ENCODE peak calls at places on chromosomes 5 and 9, in seven cellular contexts. R, Q, V, F, D, N and G are unnamed samples. For H3K9me3 and H3K4me1, the result is how much of the 10 kb centered on the place peaks cover.

GRCh38 chr9:134170525-134171315 is 6.4 kb upstream of the RNU6ATAC start:
- DNase-seq in N (no peak), F (no peak), V (no peak), Q (no peak), R (no peak), D (no peak), G (no peak)

GRCh38 chr9:109604788-109605187 is 106.7 kb upstream of the PTPN3 start:
- DNase-seq in N (no peak), D (no peak), F (no peak), Q (no peak), R (no peak), V (no peak), G (no peak)

GRCh38 chr5:127410906-127411780 is 106.3 kb upstream of the PRRC1 start:
- DNase-seq in R (no peak), D (no peak), V (no peak), Q (no peak), F (no peak), N (no peak), G (no peak)

GRCh38 chr9:79120533-79121315 is 451.0 kb upstream of the TLE4 start:
- DNase-seq in F (no peak), N (no peak), D (no peak), R (no peak), V (no peak), Q (no peak), G (no peak)

GRCh38 chr5:140321796-140322195 is 18.9 kb upstream of the PFDN1 start:
- DNase-seq in N (no peak), D (no peak), F (no peak), R (no peak), V (peak), Q (no peak), G (no peak)

GRCh38 chr9:126155756-126156664 is 170.6 kb upstream of the MVB12B start:
- DNase-seq in V (no peak), N (no peak), D (no peak), F (no peak), R (no peak), Q (no peak), G (peak)

GRCh38 chr5:88063813-88064212 is 204.8 kb downstream of the TMEM161B start:
- DNase-seq in N (no peak), D (no peak), R (no peak), V (no peak), Q (no peak), F (no peak), G (no peak)

GRCh38 chr9:121837113-121838010 is 185.9 kb downstream of the DAB2IP start:
- DNase-seq in Q (no peak), N (no peak), D (no peak), V (no peak), F (peak), R (no peak), G (peak)

GRCh38 chr5:157359350-157359910 is 93.5 kb downstream of the CYFIP2 start:
- DNase-seq in F (no peak), R (no peak), Q (no peak), N (no peak), V (no peak), D (peak), G (no peak)

GRCh38 chr9:114082017-114082735 is 4.1 kb upstream of the AMBP start:
- DNase-seq in Q (peak), D (peak), V (peak), F (peak), R (peak), N (peak), G (peak)
- TF ChIP-seq EP300 in Q (no peak), D (no peak), V (no peak), F (no peak), R (no peak), N (no peak), G (no peak)

GRCh38 chr5:143372187-143372829 is 31.2 kb downstream of the NR3C1 start:
- DNase-seq in F (no peak), N (no peak), R (no peak), Q (no peak), V (no peak), D (no peak), G (no peak)

GRCh38 chr5:143374496-143375217 is 28.8 kb downstream of the NR3C1 start:
- DNase-seq in F (no peak), D (no peak), N (no peak), R (no peak), V (no peak), Q (no peak), G (no peak)

GRCh38 chr5:143376195-143376772 is 27.2 kb downstream of the NR3C1 start:
- DNase-seq in V (no peak), F (no peak), R (no peak), Q (no peak), N (no peak), D (no peak), G (no peak)

GRCh38 chr5:143370440-143370839 is 33.0 kb downstream of the NR3C1 start:
- DNase-seq in D (no peak), F (no peak), N (no peak), Q (no peak), V (no peak), R (no peak), G (no peak)
- H3K9me3 ChIP-seq in D (under half), F (under half), N (under half), Q (under half), V (under half), R (under half), G (under half)

GRCh38 chr5:170360712-170361501 is 28.3 kb downstream of the KCNMB1 start:
- DNase-seq in D (no peak), V (no peak), F (no peak), R (no peak), Q (no peak), N (no peak), G (no peak)
- H3K4me1 ChIP-seq in D (under half), V (under half), F (under half), R (under half), Q (under half), N (under half), G (under half)

DNA sequence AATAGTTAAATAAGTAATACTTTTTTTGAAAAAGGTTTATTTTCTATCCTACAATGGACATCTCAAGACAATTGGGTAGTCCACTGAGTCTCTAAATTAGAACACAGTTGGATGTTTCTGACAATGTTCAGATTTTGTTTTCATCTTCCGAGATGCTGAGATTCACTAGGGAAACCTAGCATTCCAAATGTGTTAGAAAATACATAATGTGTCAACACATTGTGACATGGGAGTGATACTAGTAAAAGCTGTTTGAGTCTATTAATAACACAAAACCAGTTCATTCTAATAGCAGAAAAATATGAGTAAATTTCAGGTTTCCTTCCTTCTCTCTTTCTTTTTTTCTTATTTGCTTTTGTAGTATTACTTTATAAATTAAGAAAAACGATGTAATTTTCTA is 68.2 kb upstream of the CDH10 start:
- DNase-seq in Q (no peak), D (no peak), V (no peak), R (no peak), F (no peak), N (no peak), G (no peak)
- TF ChIP-seq EP300 in Q (no peak), D (no peak), V (no peak), R (no peak), F (no peak), N (no peak), G (no peak)

DNA sequence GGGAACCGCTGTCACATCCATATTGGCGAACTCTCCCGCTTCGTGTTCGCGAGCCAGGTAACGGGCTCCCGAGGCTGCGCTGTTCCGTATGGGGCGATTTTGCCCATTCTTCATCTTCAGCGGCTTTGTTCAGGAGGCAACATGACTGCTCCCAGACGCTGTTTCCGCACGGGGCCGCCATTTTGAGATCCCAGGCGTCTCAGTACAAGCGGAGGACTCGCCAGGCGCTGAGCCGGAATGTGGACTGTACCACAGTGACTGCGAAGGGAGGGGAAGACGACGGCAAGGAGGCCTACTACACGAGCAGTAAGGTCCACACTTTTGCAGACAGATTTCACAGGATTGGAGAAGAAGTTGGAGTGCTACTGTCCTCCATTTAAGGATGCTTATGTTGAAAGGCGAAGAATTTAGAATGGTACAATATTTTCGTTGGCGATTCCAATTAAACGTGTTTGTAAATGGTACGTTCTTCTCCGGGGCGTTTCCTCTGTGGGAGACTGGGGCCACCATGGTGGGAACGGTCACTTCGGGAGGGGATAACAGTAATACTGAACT is 41.6 kb upstream of the ZNF300 start:
- DNase-seq in R (no peak), Q (peak), N (peak), V (peak), F (peak), D (peak), G (peak)
- H3K9me3 ChIP-seq in R (under half), Q (under half), N (under half), V (half or more), F (under half), D (under half), G (under half)

GRCh38 chr5:73027816-73028215 is 72.0 kb downstream of the FCHO2 start:
- DNase-seq in V (no peak), D (no peak), Q (no peak), R (no peak), F (no peak), N (no peak), G (no peak)
- H3K4me1 ChIP-seq in V (under half), D (under half), Q (under half), R (under half), F (under half), N (under half), G (under half)

GRCh38 chr5:32302822-32303754 is 9.7 kb downstream of the MTMR12 start:
- DNase-seq in D (no peak), N (no peak), F (no peak), V (no peak), Q (no peak), R (peak), G (no peak)
- TF ChIP-seq EP300 in D (no peak), N (no peak), F (no peak), V (no peak), Q (no peak), R (no peak), G (no peak)